ENCODE peak calls at places on chromosomes 12 and 14, in five cellular contexts. C is astrocyte, M is esophagus muscularis mucosa, B is left ventricle myocardium inferior, O is esophagus squamous epithelium. J is an unnamed sample.

GRCh38 chr12:103626498-103626897 is 39.4 kb downstream of the STAB2 start:
- DNase-seq in O (no peak), B (peak; percentile 43), M (peak; percentile 94), C (no peak), J (peak; percentile 80)

GRCh38 chr14:102394717-102395378 is 32.1 kb downstream of the TECPR2 start:
- DNase-seq in C (no peak), M (no peak), B (no peak), O (no peak), J (no peak)

GRCh38 chr14:75267141-75267601 is 11.5 kb upstream of the FOS start:
- DNase-seq in O (no peak), C (peak; percentile 82), B (no peak), M (no peak), J (no peak)

GRCh38 chr14:64232095-64232830 is 61.9 kb downstream of the ESR2 start:
- DNase-seq in M (no peak), O (no peak), C (peak; percentile 93), B (no peak), J (peak; percentile 61)

GRCh38 chr12:13367973-13368372 is 171.4 kb downstream of the EMP1 start:
- DNase-seq in C (no peak), O (no peak), B (no peak), M (peak; percentile 55), J (peak; percentile 4)

GRCh38 chr12:14845350-14845750 is 2.0 kb upstream of the ART4 start:
- DNase-seq in O (no peak), B (no peak), M (no peak), C (peak; percentile 41), J (no peak)

GRCh38 chr12:14781563-14781962 is 21.7 kb downstream of the WBP11 start:
- DNase-seq in C (no peak), O (no peak), M (no peak), B (no peak), J (no peak)

GRCh38 chr12:100956311-100956852 is 161.8 kb downstream of the ANO4 start:
- DNase-seq in C (peak; percentile 59), O (no peak), B (no peak), M (no peak), J (no peak)

GRCh38 chr12:103268831-103269514 is 226.8 kb downstream of the C12orf42 start:
- DNase-seq in O (no peak), B (no peak), C (no peak), M (no peak), J (no peak)

GRCh38 chr12:19440916-19441315 is 1.6 kb downstream of the AEBP2 start:
- DNase-seq in C (peak; percentile 64), B (no peak), M (no peak), O (no peak), J (no peak)

GRCh38 chr12:49667319-49668090 is 39.7 kb downstream of the FMNL3 start:
- DNase-seq in M (no peak), O (no peak), C (peak; percentile 55), B (no peak), J (no peak)

GRCh38 chr12:69284131-69284530 is 44.8 kb downstream of the CPSF6 start:
- DNase-seq in M (no peak), B (peak; percentile 81), C (peak; percentile 56), O (no peak), J (peak; percentile 20)

GRCh38 chr12:117847371-117847770 is 121.4 kb downstream of the KSR2 start:
- DNase-seq in O (no peak), B (no peak), M (no peak), C (no peak), J (no peak)

GRCh38 chr14:68568907-68569545 is 223.8 kb downstream of the ZFP36L1 start:
- DNase-seq in C (no peak), B (no peak), M (no peak), O (no peak), J (no peak)

GRCh38 chr12:108568653-108569154 is 6.3 kb downstream of the ISCU start:
- DNase-seq in C (no peak), O (no peak), M (peak; percentile 55), B (no peak), J (no peak)

GRCh38 chr12:46208370-46208769 is 60.5 kb downstream of the SLC38A1 start:
- DNase-seq in B (no peak), C (no peak), M (no peak), O (no peak), J (no peak)

DNA sequence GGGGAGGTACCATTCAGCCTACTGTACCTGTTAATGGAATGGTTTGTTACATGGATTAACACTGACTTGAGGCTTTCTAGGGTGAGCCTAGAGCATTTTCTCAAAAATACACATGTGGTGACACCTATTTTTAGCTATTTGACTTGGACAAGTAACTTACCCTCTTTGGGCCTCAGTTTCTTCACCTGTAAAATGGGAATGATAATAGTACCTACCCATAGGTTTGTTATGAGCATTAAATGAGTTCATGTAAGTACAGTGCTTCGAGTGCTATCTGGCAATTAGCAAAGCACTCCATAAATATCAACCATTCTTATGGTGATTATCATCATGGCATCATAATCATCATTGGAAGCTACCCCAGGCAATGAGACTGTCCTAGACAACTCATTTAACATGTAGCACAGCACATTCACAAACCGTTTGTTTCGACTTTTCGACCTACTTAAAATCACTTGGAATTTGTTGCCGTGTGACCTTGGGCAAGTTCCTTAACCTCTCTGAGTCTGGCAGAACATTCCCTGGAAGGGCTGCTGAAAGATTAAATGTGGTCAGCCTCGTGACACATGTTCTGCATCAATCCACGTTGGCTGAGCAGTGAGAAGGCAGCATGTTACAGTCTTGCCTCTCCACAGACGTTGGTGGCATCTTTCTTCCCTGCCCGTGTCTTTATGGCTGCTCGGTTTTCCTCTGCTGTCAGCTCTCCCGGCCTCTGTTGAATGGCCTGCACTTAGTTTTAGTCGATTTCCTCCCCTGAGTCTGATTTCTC is 216.7 kb downstream of the CHST11 start:
- DNase-seq in M (no peak), C (no peak), O (no peak), B (no peak), J (no peak)
- TF ChIP-seq CTCF in M (no peak), C (no peak), O (no peak), B (no peak), J (no peak)

GRCh38 chr12:26937443-26937862 is 328 bp downstream of the INTS13 start:
- DNase-seq in B (no peak), M (no peak), O (no peak), C (no peak), J (no peak)
- H3K4me1 ChIP-seq in B (peaks cover 79% of the 10 kb centered on the region), M (peaks cover 57% of the 10 kb centered on the region), O (peaks cover 9% of the 10 kb centered on the region), C (peaks cover 26% of the 10 kb centered on the region), J (peaks cover 63% of the 10 kb centered on the region)

DNA sequence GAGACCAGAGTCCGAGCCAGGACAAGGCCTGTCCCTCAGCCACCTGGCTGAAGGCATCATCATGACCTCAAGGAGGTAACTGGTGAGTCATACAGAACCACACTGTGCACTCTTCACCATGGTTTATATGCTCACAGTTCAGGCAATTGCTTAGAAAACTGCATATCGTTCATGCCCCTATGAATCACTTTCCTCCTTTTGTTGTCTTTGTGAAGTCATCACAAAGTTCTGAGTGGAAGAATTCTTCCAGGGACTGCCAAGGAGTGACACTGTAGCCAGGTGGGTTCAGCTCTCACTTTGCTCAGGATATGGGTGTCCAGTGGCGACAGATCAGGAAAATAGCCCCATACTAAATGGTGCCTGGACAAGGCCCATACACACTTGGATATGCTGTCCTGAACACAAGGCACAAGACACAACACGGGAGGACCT is 92.5 kb downstream of the DPF3 start:
- DNase-seq in B (no peak), O (no peak), C (peak; percentile 99), M (no peak), J (peak; percentile 62)
- H3K27me3 ChIP-seq in B (no peaks in the 10 kb centered on the region), O (no peaks in the 10 kb centered on the region), C (no peaks in the 10 kb centered on the region), M (no peaks in the 10 kb centered on the region), J (no peaks in the 10 kb centered on the region)

GRCh38 chr14:50946234-50946935 is 2.1 kb upstream of the PYGL start:
- DNase-seq in M (no peak), C (no peak), O (no peak), B (no peak), J (no peak)

GRCh38 chr14:50941151-50941550 is 3.1 kb downstream of the PYGL start:
- DNase-seq in B (no peak), M (no peak), O (no peak), C (peak; percentile 92), J (no peak)

GRCh38 chr14:50943261-50943942 is 881 bp downstream of the PYGL start:
- DNase-seq in B (peak; percentile 56), C (peak; percentile 52), M (no peak), O (no peak), J (peak; percentile 34)

GRCh38 chr14:50944647-50945413 is 547 bp upstream of the PYGL start:
- DNase-seq in B (peak; percentile 52), C (peak; percentile 33), O (no peak), M (no peak), J (no peak)

DNA sequence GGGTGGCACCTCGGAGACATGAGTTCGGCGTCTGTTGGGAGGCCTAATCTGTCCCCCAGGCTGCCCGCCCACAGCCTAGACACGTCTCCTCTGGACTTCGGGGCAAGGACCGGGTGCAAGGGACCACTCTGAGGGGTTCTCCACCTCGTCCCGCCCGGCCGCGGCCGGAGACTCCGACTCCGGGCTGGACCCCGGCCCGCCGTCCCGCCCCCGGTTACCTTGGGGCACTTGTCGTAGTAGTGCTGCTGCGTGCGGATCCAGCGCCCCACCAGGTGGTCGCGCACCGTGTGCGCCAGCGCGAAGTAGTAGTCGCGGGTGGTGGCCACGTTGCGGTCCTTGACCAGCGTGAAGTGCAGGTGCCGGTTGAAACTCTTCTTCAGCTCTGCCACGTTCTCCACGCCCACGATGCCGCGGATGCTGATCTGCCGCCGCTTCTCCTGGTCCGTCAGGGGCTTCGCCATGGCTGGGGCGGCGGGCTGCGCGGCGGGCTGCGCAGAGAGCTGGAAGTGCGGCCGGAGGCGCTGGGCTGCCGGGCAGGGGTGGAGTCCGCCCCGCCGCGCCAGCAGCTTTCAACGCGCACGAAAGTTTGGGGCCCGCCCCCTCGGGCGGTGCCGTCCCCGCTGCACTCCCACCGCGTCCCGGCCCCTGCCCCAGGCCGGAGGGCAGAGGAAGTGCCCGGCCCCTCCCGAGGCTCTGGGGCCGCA is at the start of gene PYGL:
- DNase-seq in O (no peak), B (peak; percentile 83), M (peak; percentile 93), C (peak; percentile 52), J (peak; percentile 47)
- TF ChIP-seq CTCF in O (no peak), B (no peak), M (no peak), C (no peak), J (no peak)

GRCh38 chr12:104835317-104835716 is 122.8 kb downstream of the SLC41A2 start:
- DNase-seq in B (no peak), O (no peak), M (no peak), C (no peak), J (no peak)
- H3K4me1 ChIP-seq in B (no peaks in the 10 kb centered on the region), O (no peaks in the 10 kb centered on the region), M (no peaks in the 10 kb centered on the region), C (no peaks in the 10 kb centered on the region), J (no peaks in the 10 kb centered on the region)

GRCh38 chr14:24859559-24859958 is 190.4 kb downstream of the STXBP6 start:
- DNase-seq in C (no peak), O (no peak), B (no peak), M (no peak), J (no peak)
- H3K27me3 ChIP-seq in C (no peaks in the 10 kb centered on the region), O (no peaks in the 10 kb centered on the region), B (no peaks in the 10 kb centered on the region), M (no peaks in the 10 kb centered on the region), J (no peaks in the 10 kb centered on the region)

GRCh38 chr14:100748944-100749343 is 22.3 kb downstream of the DLK1 start:
- DNase-seq in O (no peak), B (no peak), C (no peak), M (no peak), J (no peak)
- TF ChIP-seq CTCF in O (no peak), B (no peak), C (no peak), M (no peak), J (no peak)

GRCh38 chr12:124689585-124689984 is 122.2 kb upstream of the NCOR2 start:
- DNase-seq in M (no peak), B (no peak), O (no peak), C (no peak), J (no peak)
- H3K4me1 ChIP-seq in M (peaks cover 41% of the 10 kb centered on the region), B (peaks cover 50% of the 10 kb centered on the region), O (peaks cover 26% of the 10 kb centered on the region), C (peaks cover 39% of the 10 kb centered on the region), J (peaks cover 27% of the 10 kb centered on the region)

GRCh38 chr14:99138999-99139865 is 132.8 kb downstream of the BCL11B start:
- DNase-seq in O (no peak), C (no peak), B (no peak), M (no peak), J (no peak)
- H3K27me3 ChIP-seq in O (no peaks in the 10 kb centered on the region), C (peaks cover 2% of the 10 kb centered on the region), B (peaks cover 29% of the 10 kb centered on the region), M (no peaks in the 10 kb centered on the region), J (no peaks in the 10 kb centered on the region)